ENCODE peak calls at places on chromosomes 16 and 17, in six cellular contexts. Q, M, S, X, N and K are unnamed samples.
A peak's percentile ranks its signal among the peaks of the same experiment; 100 is the strongest.

GRCh38 chr17:47703671-47704070 is 9.7 kb downstream of the TBKBP1 start:
- DNase-seq in S (no peak), Q (no peak), N (no peak), M (no peak), X (no peak), K (no peak)

GRCh38 chr17:77687417-77687816 is 271.1 kb upstream of the TNRC6C start:
- DNase-seq in M (no peak), N (no peak), X (no peak), Q (no peak), S (no peak), K (no peak)

GRCh38 chr17:2929881-2930533 is 133.4 kb downstream of the OR1D5 start:
- DNase-seq in X (peak; percentile 5), S (peak; percentile 39), M (peak; percentile 89), Q (peak; percentile 54), N (peak; percentile 64), K (peak; percentile 92)

GRCh38 chr17:76297436-76297835 is 10.6 kb downstream of the QRICH2 start:
- DNase-seq in M (no peak), Q (no peak), S (no peak), X (no peak), N (no peak), K (no peak)

GRCh38 chr17:44602390-44602789 is 45.1 kb downstream of the FZD2 start:
- DNase-seq in M (no peak), S (no peak), X (no peak), Q (no peak), N (no peak), K (no peak)

GRCh38 chr17:66829883-66830282 is 5.0 kb upstream of the CACNG5 start:
- DNase-seq in Q (no peak), M (no peak), N (no peak), X (no peak), S (no peak), K (peak; percentile 59)

GRCh38 chr17:9381068-9381467 is 194.6 kb downstream of the STX8 start:
- DNase-seq in Q (no peak), N (no peak), X (no peak), S (peak; percentile 52), M (no peak), K (no peak)

GRCh38 chr17:39027037-39027436 is 59.8 kb upstream of the FBXO47 start:
- DNase-seq in X (no peak), S (no peak), Q (no peak), M (peak; percentile 71), N (no peak), K (peak; percentile 77)

GRCh38 chr16:17590711-17591654 is 120.2 kb upstream of the XYLT1 start:
- DNase-seq in S (no peak), Q (peak; percentile 81), M (no peak), X (no peak), N (no peak), K (no peak)

GRCh38 chr17:51120357-51120738 is 320 bp downstream of the SPAG9 start:
- DNase-seq in N (no peak), S (peak; percentile 14), X (no peak), Q (peak; percentile 27), M (no peak), K (no peak)

GRCh38 chr16:88511911-88512310 is 58.3 kb upstream of the ZC3H18 start:
- DNase-seq in M (no peak), Q (no peak), X (no peak), N (no peak), S (no peak), K (no peak)

GRCh38 chr16:4081577-4082021 is 34.6 kb downstream of the ADCY9 start:
- DNase-seq in N (no peak), M (no peak), Q (no peak), S (peak; percentile 49), X (no peak), K (no peak)

GRCh38 chr17:80919331-80920284 is 72.0 kb upstream of the CHMP6 start:
- DNase-seq in S (no peak), M (no peak), X (no peak), Q (no peak), N (no peak), K (no peak)

GRCh38 chr16:73058616-73059409 is 10.9 kb upstream of the ZFHX3 start:
- DNase-seq in Q (no peak), N (peak; percentile 77), X (peak; percentile 60), S (peak; percentile 43), M (peak; percentile 69), K (no peak)

GRCh38 chr17:4357671-4358070 is 8.8 kb downstream of the UBE2G1 start:
- DNase-seq in X (no peak), S (no peak), M (no peak), N (no peak), Q (no peak), K (no peak)

GRCh38 chr17:59355030-59355694 is 23.7 kb downstream of the YPEL2 start:
- DNase-seq in S (no peak), Q (no peak), X (no peak), M (no peak), N (no peak), K (no peak)
- H3K23ac ChIP-seq in S (no peak overlapping the region), Q (no peak overlapping the region), X (no peak overlapping the region), M (no peak overlapping the region), N (no peak overlapping the region), K (no peak overlapping the region)

DNA sequence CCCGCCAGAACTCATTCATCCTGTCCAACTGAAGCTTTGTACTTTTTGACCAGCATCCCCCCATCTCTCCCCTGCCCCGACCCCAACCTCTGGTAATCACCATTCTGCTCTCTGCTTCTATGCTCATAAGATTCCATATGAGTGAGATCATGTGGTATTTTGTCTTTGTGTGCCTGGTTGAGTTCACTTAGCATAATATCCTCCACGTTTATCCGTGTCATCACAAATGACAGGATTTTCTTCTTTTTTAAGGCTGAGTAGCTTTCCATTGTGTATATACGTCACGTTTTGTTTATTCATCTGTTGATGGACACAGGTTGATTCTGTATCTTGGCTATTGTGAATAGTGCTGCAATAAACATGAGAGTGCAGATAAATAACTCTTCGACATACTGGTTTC is 278.9 kb downstream of the SNX29 start:
- DNase-seq in Q (no peak), M (no peak), N (no peak), S (peak; percentile 44), X (no peak), K (no peak)
- H4K91ac ChIP-seq in Q (no peak overlapping the region), M (no peak overlapping the region), N (no peak overlapping the region), S (no peak overlapping the region), X (no peak overlapping the region), K (no peak overlapping the region)

DNA sequence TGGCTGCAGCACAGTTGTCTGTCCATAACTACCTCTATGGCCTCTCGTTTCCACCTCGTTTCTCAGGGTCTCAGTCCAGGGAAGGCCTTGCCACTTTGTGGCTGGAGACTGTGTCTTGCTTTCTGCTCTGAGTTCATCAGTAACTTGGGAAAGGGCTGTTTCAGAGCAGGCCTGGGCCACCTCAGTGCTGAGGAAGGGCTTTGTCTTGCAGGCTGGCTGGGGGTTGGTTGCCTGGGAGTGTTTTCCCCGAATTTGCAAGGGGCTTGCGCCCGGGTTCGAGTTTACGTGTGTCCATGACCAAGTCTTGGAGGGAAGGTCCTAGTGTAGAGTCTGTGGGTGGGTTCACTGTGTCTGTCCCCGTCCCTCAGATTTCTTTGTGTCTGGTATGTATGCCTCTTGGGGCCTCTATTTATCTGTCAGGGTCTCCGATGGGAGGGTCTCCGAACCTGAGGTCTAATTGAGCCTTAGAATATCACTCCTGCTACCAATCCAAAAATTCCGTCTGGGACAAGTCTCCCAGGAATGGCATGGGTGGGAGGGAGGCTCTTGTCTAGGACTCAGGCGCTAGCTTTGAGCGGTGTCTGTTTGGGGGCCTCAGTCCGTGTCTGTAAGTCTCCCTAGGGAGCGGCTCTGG is 594 bp upstream of the TGFB1I1 start:
- DNase-seq in S (peak; percentile 17), X (peak; percentile 32), N (no peak), M (no peak), Q (no peak), K (no peak)
- H3K4ac ChIP-seq in S (peak overlapping the region; percentile 100), X (peak overlapping the region; percentile 96), N (no peak overlapping the region), M (no peak overlapping the region), Q (peak overlapping the region; percentile 6), K (no peak overlapping the region)

DNA sequence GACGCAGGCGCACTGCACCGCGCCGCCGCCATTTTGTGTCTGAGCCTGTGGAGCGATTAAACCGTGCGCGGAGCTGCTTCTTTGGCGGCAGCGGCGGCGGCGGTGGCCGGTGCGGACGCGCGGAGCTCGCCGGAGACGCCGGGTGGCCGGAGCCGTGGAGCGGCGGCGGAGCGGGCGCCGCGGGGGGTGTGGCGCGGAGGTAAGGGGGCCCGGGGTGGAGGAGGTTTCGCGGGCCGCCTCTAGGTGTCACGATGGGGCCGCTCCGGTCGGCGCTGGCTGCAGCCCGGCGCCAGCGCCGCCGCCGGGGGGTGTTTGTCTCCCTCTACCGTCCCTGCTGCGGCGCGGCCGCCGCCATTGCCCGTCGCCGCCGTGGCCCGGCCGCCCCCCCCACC is at the start of gene CTCF:
- DNase-seq in M (no peak), S (peak; percentile 81), X (peak; percentile 87), N (no peak), Q (peak; percentile 69), K (peak; percentile 79)
- H3K23ac ChIP-seq in M (no peak within 1 kb of the TSS), S (peak within 1 kb of the TSS; percentile 87), X (peak within 1 kb of the TSS; percentile 100), N (peak within 1 kb of the TSS; percentile 99), Q (no peak within 1 kb of the TSS), K (no peak within 1 kb of the TSS)

GRCh38 chr16:15948532-15949209 is 745 bp upstream of the ABCC1 start:
- DNase-seq in M (no peak), N (no peak), Q (no peak), X (no peak), S (no peak), K (no peak)

GRCh38 chr16:15946257-15947044 is 3.0 kb upstream of the ABCC1 start:
- DNase-seq in M (no peak), X (peak; percentile 68), S (peak; percentile 91), Q (no peak), N (no peak), K (no peak)

GRCh38 chr16:15947983-15948509 is 1.4 kb upstream of the ABCC1 start:
- DNase-seq in X (no peak), Q (no peak), S (no peak), M (no peak), N (no peak), K (no peak)

GRCh38 chr16:15942901-15943690 is 6.3 kb upstream of the ABCC1 start:
- DNase-seq in S (no peak), N (no peak), Q (no peak), X (no peak), M (no peak), K (no peak)
- H4K91ac ChIP-seq in S (no peak overlapping the region), N (no peak overlapping the region), Q (no peak overlapping the region), X (no peak overlapping the region), M (no peak overlapping the region), K (no peak overlapping the region)

DNA sequence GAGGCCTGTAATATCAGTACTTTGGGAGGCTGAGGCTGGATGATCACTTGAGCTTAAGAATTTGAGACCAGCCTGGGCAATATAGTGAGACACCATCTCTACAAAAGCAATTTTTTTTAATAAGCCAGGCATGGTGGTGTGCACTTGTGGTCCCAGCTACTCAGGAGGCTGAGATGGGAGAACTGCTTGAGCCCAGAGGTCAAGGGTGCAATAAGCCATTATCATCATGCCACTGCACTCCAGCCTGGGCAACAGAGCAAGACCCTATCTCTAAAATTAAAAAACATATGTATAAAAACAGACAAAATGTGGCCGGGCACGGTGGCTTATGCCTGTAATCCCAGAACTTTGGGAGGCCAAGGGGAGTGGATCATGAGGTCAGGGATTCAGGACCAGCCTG is 3.2 kb upstream of the ZNF785 start:
- DNase-seq in Q (no peak), N (no peak), X (no peak), S (no peak), M (no peak), K (no peak)
- H3K4ac ChIP-seq in Q (no peak overlapping the region), N (no peak overlapping the region), X (no peak overlapping the region), S (no peak overlapping the region), M (no peak overlapping the region), K (no peak overlapping the region)

GRCh38 chr17:43020030-43020621 is 2.1 kb downstream of the VAT1 start:
- DNase-seq in X (no peak), N (no peak), M (no peak), S (no peak), Q (no peak), K (peak; percentile 41)
- H3K23ac ChIP-seq in X (peak overlapping the region; percentile 60), N (no peak overlapping the region), M (no peak overlapping the region), S (peak overlapping the region; percentile 87), Q (no peak overlapping the region), K (no peak overlapping the region)

GRCh38 chr16:6634151-6634550 is 698.5 kb upstream of the RBFOX1 start:
- DNase-seq in Q (no peak), M (no peak), N (no peak), X (no peak), S (no peak), K (no peak)
- H4K91ac ChIP-seq in Q (no peak overlapping the region), M (no peak overlapping the region), N (no peak overlapping the region), X (no peak overlapping the region), S (no peak overlapping the region), K (no peak overlapping the region)